ENCODE peak calls at places on chromosomes 7 and 10, in ten cellular contexts. D, U, K, Q, T, V, E, I, G and A are unnamed samples.

GRCh38 chr7:70415179-70415972 is 716.6 kb upstream of the GALNT17 start:
- DNase-seq in V (no peak), U (no peak), K (no peak), G (no peak), I (no peak), E (no peak), T (no peak), Q (no peak), D (no peak), A (no peak)

GRCh38 chr10:14552010-14552409 is 221.3 kb upstream of the FRMD4A start:
- DNase-seq in T (no peak), D (no peak), G (no peak), Q (no peak), I (no peak), E (no peak), U (no peak), V (no peak), K (no peak), A (no peak)

GRCh38 chr10:119319161-119319919 is 112.0 kb downstream of the GRK5 start:
- DNase-seq in D (no peak), E (no peak), T (no peak), G (no peak), U (no peak), K (no peak), I (no peak), Q (no peak), V (no peak), A (peak; percentile 90)

GRCh38 chr10:2926918-2927660 is 140.3 kb upstream of the PFKP start:
- DNase-seq in K (no peak), G (no peak), U (no peak), E (no peak), D (no peak), T (no peak), V (no peak), Q (no peak), I (no peak), A (no peak)

GRCh38 chr7:113456533-113456932 is 338.2 kb upstream of the SMIM30 start:
- DNase-seq in Q (no peak), D (no peak), I (no peak), U (no peak), T (no peak), V (no peak), K (no peak), E (no peak), G (no peak), A (no peak)

GRCh38 chr7:19215421-19215820 is 70.2 kb upstream of the FERD3L start:
- DNase-seq in T (no peak), Q (peak; percentile 86), V (no peak), E (peak; percentile 76), I (peak; percentile 94), U (no peak), G (no peak), D (peak; percentile 89), K (no peak), A (no peak)

GRCh38 chr10:114766470-114766869 is 55.1 kb upstream of the FHIP2A start:
- DNase-seq in U (no peak), Q (no peak), D (no peak), T (no peak), G (no peak), V (no peak), K (peak; percentile 62), I (no peak), E (no peak), A (no peak)

GRCh38 chr7:13181221-13181620 is 493.8 kb downstream of the ARL4A start:
- DNase-seq in T (no peak), Q (peak; percentile 3), K (no peak), G (no peak), D (no peak), E (peak; percentile 24), V (no peak), I (peak; percentile 11), U (no peak), A (no peak)

GRCh38 chr10:128900456-128900855 is 566.6 kb upstream of the MGMT start:
- DNase-seq in E (no peak), Q (no peak), V (no peak), T (no peak), G (no peak), K (no peak), I (no peak), U (no peak), D (no peak), A (no peak)

GRCh38 chr10:128896964-128897363 is 570.1 kb upstream of the MGMT start:
- DNase-seq in I (no peak), E (no peak), K (no peak), D (no peak), G (no peak), U (no peak), V (no peak), T (no peak), Q (no peak), A (no peak)

GRCh38 chr10:128897414-128897928 is 569.6 kb upstream of the MGMT start:
- DNase-seq in G (no peak), D (no peak), U (no peak), V (no peak), K (no peak), T (no peak), E (no peak), I (no peak), Q (no peak), A (no peak)

GRCh38 chr10:128898133-128898915 is 568.7 kb upstream of the MGMT start:
- DNase-seq in K (no peak), E (no peak), Q (no peak), I (no peak), D (no peak), G (no peak), V (no peak), U (no peak), T (no peak), A (no peak)

DNA sequence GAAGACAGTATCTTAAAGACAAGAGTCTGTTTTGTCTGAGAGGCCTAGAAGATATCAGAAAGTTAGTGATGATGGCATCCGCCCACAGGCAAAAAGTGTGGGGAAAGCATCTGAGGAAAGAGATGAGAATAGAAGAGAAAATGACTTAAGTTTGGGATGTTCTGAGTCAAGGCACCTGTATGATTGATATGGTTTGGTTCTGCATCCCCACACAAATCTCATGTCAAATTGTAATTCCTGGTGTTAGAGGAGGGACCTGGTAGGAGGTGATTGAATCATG is 568.2 kb upstream of the MGMT start:
- DNase-seq in G (no peak), Q (no peak), E (no peak), K (no peak), D (no peak), I (no peak), U (no peak), V (no peak), T (no peak), A (no peak)
- TF ChIP-seq CTCF in G (no peak), Q (no peak), E (no peak), K (no peak), D (no peak), I (no peak), U (no peak), V (no peak), T (no peak), A (no peak)

GRCh38 chr10:60212195-60212594 is 177.5 kb downstream of the ANK3 start:
- DNase-seq in V (no peak), Q (no peak), D (no peak), T (no peak), E (no peak), I (no peak), G (no peak), K (no peak), U (no peak), A (no peak)
- TF ChIP-seq CTCF in V (no peak), Q (no peak), D (no peak), T (no peak), E (no peak), I (no peak), G (no peak), K (no peak), U (no peak), A (no peak)

GRCh38 chr10:70432561-70433263 is 8.8 kb downstream of the NODAL start:
- DNase-seq in I (no peak), Q (no peak), G (no peak), U (no peak), V (no peak), D (no peak), K (no peak), T (no peak), E (no peak), A (no peak)

GRCh38 chr10:70433581-70434280 is 7.8 kb downstream of the NODAL start:
- DNase-seq in G (no peak), I (no peak), K (no peak), E (no peak), U (no peak), D (peak; percentile 49), T (no peak), V (no peak), Q (no peak), A (no peak)

GRCh38 chr10:70432101-70432500 is 9.4 kb downstream of the NODAL start:
- DNase-seq in K (no peak), Q (peak; percentile 64), I (no peak), U (no peak), E (no peak), T (no peak), D (no peak), G (peak; percentile 69), V (no peak), A (no peak)

GRCh38 chr10:70426835-70427234 is 14.6 kb downstream of the NODAL start:
- DNase-seq in V (no peak), I (no peak), Q (no peak), U (no peak), E (no peak), K (no peak), G (no peak), T (no peak), D (no peak), A (no peak)

DNA sequence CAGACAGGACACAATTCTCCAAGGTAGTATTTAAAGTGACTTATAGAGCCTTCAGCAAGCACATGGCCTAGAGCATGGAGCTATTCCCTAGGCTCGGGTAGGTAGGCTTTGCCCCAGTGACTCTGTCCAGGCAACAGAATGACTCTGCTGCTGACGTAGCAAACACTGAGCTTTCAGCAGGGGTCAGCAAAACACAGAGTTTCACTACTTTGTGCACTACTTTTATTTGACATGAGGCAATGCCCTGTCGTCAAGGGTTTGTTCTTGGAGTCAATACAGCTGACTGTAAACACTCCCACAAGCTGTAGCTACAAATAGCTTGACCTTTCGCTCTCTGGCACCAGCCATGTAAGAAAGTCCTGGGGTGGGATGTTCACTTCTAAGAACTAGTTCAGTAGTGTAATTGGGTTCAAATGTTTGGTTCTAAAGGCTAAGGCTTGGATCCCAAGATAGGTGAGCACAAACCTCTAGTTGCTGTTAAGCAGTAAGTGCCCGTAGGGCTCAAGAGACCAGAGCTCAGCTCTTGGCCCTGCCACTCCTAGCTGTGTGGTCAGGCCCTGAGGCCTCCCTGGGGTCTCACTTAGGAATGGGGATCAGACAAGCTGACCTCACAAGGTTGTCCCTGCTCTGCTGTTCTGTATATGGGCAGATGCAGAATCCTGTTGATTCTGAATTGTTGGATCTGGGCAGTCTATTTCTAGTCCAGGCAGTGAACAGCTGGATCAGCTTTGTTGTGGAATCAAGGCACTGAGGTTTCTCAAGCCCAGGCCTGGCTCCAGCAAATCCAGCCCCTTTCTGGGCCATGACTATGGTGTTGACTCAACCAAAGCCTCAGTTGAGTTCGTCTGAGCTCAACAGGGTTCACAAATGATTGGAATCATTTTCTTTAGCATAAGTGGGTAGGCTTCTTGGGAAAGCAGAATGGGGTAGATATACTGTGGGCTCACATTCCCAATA is 10.7 kb downstream of the NODAL start:
- DNase-seq in T (no peak), V (no peak), K (peak; percentile 65), I (peak; percentile 97), Q (peak; percentile 85), E (peak; percentile 67), D (peak; percentile 56), U (no peak), G (no peak), A (peak; percentile 51)
- TF ChIP-seq CTCF in T (no peak), V (no peak), K (no peak), I (peak; percentile 37), Q (no peak), E (no peak), D (no peak), U (no peak), G (no peak), A (no peak)

GRCh38 chr7:116236020-116236630 is 25.8 kb downstream of the TES start:
- DNase-seq in V (peak; percentile 28), K (peak; percentile 87), I (peak; percentile 79), T (no peak), U (no peak), Q (peak; percentile 80), G (no peak), D (peak; percentile 76), E (peak; percentile 83), A (peak; percentile 53)
- TF ChIP-seq CTCF in V (peak; percentile 87), K (no peak), I (peak; percentile 49), T (peak; percentile 40), U (peak; percentile 54), Q (peak; percentile 47), G (peak; percentile 59), D (peak; percentile 27), E (peak; percentile 45), A (peak; percentile 51)